ENCODE peak calls at places on chromosomes 12 and 14, in ten cellular contexts. O is COR-L47; Q is heart left ventricle; U is NCI-H1417 treated with DMSO at 0.1 percent for 48 hours; L is stimulated activated CD4-positive, alpha-beta T cell treated with anti-CD3 and anti-CD28 coated beads, Interleukin-2, amount 100 ng/mL, for 24 hours; R is heart right ventricle; V is hepatic stellate cell; F is EL; W is GM04503; M is GM10248. T is an unnamed sample.

GRCh38 chr14:100336618-100337530 is 13.7 kb downstream of the SLC25A47 start:
- DNase-seq in Q (no peak), R (no peak), W (no peak), V (no peak), M (peak; percentile 65), L (no peak), U (no peak), F (no peak), O (no peak), T (no peak)

GRCh38 chr14:84465890-84466289 is 1064.1 kb upstream of the FLRT2 start:
- DNase-seq in V (no peak), R (no peak), Q (no peak), L (no peak), M (no peak), O (no peak), F (no peak), W (no peak), U (no peak), T (no peak)

GRCh38 chr14:32572867-32573149 is 243.7 kb downstream of the AKAP6 start:
- DNase-seq in W (no peak), U (no peak), F (no peak), R (no peak), V (no peak), Q (no peak), M (no peak), L (no peak), O (no peak), T (no peak)

GRCh38 chr12:69396041-69396440 is 36.5 kb downstream of the YEATS4 start:
- DNase-seq in F (no peak), O (no peak), W (no peak), R (no peak), Q (no peak), U (no peak), L (no peak), V (no peak), M (no peak), T (no peak)

GRCh38 chr14:56794557-56795283 is 15.6 kb downstream of the OTX2 start:
- DNase-seq in F (no peak), W (no peak), R (no peak), M (no peak), V (no peak), U (no peak), O (no peak), L (no peak), Q (no peak), T (no peak)

GRCh38 chr12:1443421-1444141 is 150.8 kb downstream of the FBXL14 start:
- DNase-seq in W (peak; percentile 55), F (peak; percentile 72), R (no peak), M (no peak), V (no peak), O (no peak), L (no peak), U (no peak), Q (no peak), T (no peak)

GRCh38 chr12:28866715-28867503 is 282.2 kb upstream of the FAR2 start:
- DNase-seq in Q (no peak), W (no peak), M (no peak), U (no peak), V (no peak), L (no peak), F (no peak), O (no peak), R (no peak), T (no peak)

GRCh38 chr14:72679106-72679505 is 214.8 kb downstream of the DPF3 start:
- DNase-seq in M (no peak), U (no peak), Q (peak; percentile 62), O (peak; percentile 15), W (no peak), R (peak; percentile 34), L (no peak), V (no peak), F (peak; percentile 60), T (no peak)

GRCh38 chr14:103491691-103492090 is 30.9 kb downstream of the CKB start:
- DNase-seq in U (no peak), W (no peak), M (no peak), L (no peak), V (no peak), R (no peak), F (no peak), Q (no peak), O (no peak), T (no peak)

GRCh38 chr12:93100610-93101009 is 171.5 kb upstream of the EEA1 start:
- DNase-seq in F (no peak), O (no peak), R (no peak), W (no peak), M (no peak), Q (no peak), L (no peak), U (no peak), V (no peak), T (no peak)

GRCh38 chr12:5456906-5457305 is 25.0 kb downstream of the NTF3 start:
- DNase-seq in V (peak; percentile 79), Q (no peak), U (no peak), W (peak; percentile 74), M (no peak), L (no peak), R (no peak), F (peak; percentile 91), O (no peak), T (no peak)

GRCh38 chr14:65373671-65374039 is 38.9 kb upstream of the FUT8 start:
- DNase-seq in O (peak; percentile 25), L (no peak), M (no peak), R (no peak), U (no peak), F (no peak), W (no peak), Q (no peak), V (peak; percentile 31), T (no peak)

GRCh38 chr14:54682578-54682977 is 115.7 kb downstream of the SAMD4A start:
- DNase-seq in U (no peak), W (no peak), Q (no peak), V (no peak), R (no peak), O (no peak), M (no peak), L (no peak), F (no peak), T (no peak)

GRCh38 chr12:20184514-20184913 is 183.8 kb upstream of the PDE3A start:
- DNase-seq in W (no peak), M (no peak), V (no peak), O (no peak), F (no peak), L (no peak), R (no peak), U (no peak), Q (no peak), T (no peak)

GRCh38 chr12:105916698-105917059 is 222.1 kb downstream of the NUAK1 start:
- DNase-seq in O (no peak), R (no peak), U (no peak), Q (no peak), W (no peak), F (peak; percentile 6), V (no peak), M (no peak), L (no peak), T (no peak)

GRCh38 chr12:95277139-95277538 is 59.5 kb downstream of the VEZT start:
- DNase-seq in V (peak; percentile 46), L (no peak), Q (no peak), U (no peak), R (no peak), O (no peak), F (peak; percentile 74), M (no peak), W (peak; percentile 56), T (no peak)

GRCh38 chr12:116516657-116517056 is 42.5 kb upstream of the MAP1LC3B2 start:
- DNase-seq in L (no peak), R (no peak), W (no peak), V (no peak), O (no peak), Q (no peak), U (no peak), M (no peak), F (no peak), T (no peak)

GRCh38 chr14:54828031-54828430 is 74.6 kb downstream of the GCH1 start:
- DNase-seq in R (no peak), L (no peak), O (no peak), V (no peak), F (no peak), W (no peak), U (no peak), Q (no peak), M (no peak), T (no peak)

GRCh38 chr14:64410084-64410774 is 22.1 kb downstream of the MTHFD1 start:
- DNase-seq in R (no peak), L (no peak), M (no peak), V (no peak), Q (no peak), U (no peak), W (no peak), O (peak; percentile 18), F (peak; percentile 64), T (no peak)

GRCh38 chr14:99881011-99881410 is 87.8 kb downstream of the EML1 start:
- DNase-seq in R (no peak), Q (no peak), M (no peak), U (no peak), L (no peak), F (peak; percentile 13), W (no peak), O (no peak), V (no peak), T (no peak)

GRCh38 chr12:57166971-57167371 is 19.6 kb upstream of the LRP1-AS start:
- DNase-seq in W (no peak), Q (no peak), V (peak; percentile 84), O (no peak), U (no peak), L (peak; percentile 63), R (no peak), M (no peak), F (peak; percentile 76), T (peak; percentile 17)

T was measured in uterus.